ENCODE peak calls at places on chromosomes 4 and X, in eight cellular contexts. O, L, T, S, B, H, Q and Y are unnamed samples.

GRCh38 chr4:10582059-10582686 is 102.4 kb downstream of the CLNK start:
- DNase-seq in O (no peak), L (peak; percentile 37), T (peak; percentile 37), S (peak; percentile 10), B (peak; percentile 31), H (no peak), Q (no peak), Y (no peak)

GRCh38 chr4:108166038-108166437 is 2.7 kb downstream of the LEF1 start:
- DNase-seq in O (no peak), L (peak; percentile 22), T (no peak), S (no peak), B (no peak), H (no peak), Q (no peak), Y (no peak)

GRCh38 chr4:829761-830655 is 4.1 kb upstream of the CPLX1 start:
- DNase-seq in O (no peak), L (no peak), T (no peak), S (no peak), B (no peak), H (peak; percentile 69), Q (no peak), Y (no peak)

GRCh38 chrX:145506225-145506624 is 258.9 kb downstream of the SPANXN1 start:
- DNase-seq in O (no peak), L (no peak), T (no peak), S (no peak), B (no peak), H (no peak), Q (no peak), Y (no peak)

GRCh38 chrX:84046403-84046984 is 141.5 kb downstream of the RPS6KA6 start:
- DNase-seq in O (no peak), L (no peak), T (peak; percentile 21), S (no peak), B (no peak), H (no peak), Q (peak; percentile 12), Y (no peak)

GRCh38 chr4:185215261-185215660 is 5.9 kb downstream of the SNX25 start:
- DNase-seq in O (no peak), L (no peak), T (peak; percentile 40), S (no peak), B (no peak), H (no peak), Q (no peak), Y (no peak)

GRCh38 chr4:138910914-138911336 is 104.7 kb upstream of the NOCT start:
- DNase-seq in O (peak; percentile 47), L (peak; percentile 84), T (peak; percentile 83), S (peak; percentile 79), B (peak; percentile 23), H (peak; percentile 74), Q (no peak), Y (no peak)

GRCh38 chr4:37970702-37971101 is 10.5 kb downstream of the PTTG2 start:
- DNase-seq in O (no peak), L (peak; percentile 19), T (peak; percentile 75), S (no peak), B (no peak), H (peak; percentile 90), Q (no peak), Y (peak; percentile 29)

GRCh38 chr4:111506706-111507105 is 638.5 kb upstream of the FAM241A start:
- DNase-seq in O (peak; percentile 36), L (no peak), T (peak; percentile 86), S (no peak), B (no peak), H (no peak), Q (no peak), Y (no peak)

GRCh38 chr4:124191329-124191728 is 521.2 kb downstream of the ANKRD50 start:
- DNase-seq in O (no peak), L (no peak), T (no peak), S (no peak), B (no peak), H (no peak), Q (no peak), Y (no peak)

GRCh38 chrX:21747523-21747922 is 10.4 kb downstream of the SMPX start:
- DNase-seq in O (no peak), L (no peak), T (no peak), S (peak; percentile 0), B (no peak), H (no peak), Q (no peak), Y (no peak)